ENCODE peak calls at places on chromosomes 4 and X, in seven cellular contexts. O is colonic mucosa, J is type B pancreatic cell, L is transverse colon, Z is heart right ventricle, F is GM20000, Q is AG04450. K is an unnamed sample.

GRCh38 chr4:108361886-108362285 is 193.2 kb upstream of the LEF1 start:
- DNase-seq in F (no peak), O (no peak), Z (no peak), L (no peak), J (no peak), Q (no peak), K (no peak)

GRCh38 chr4:111718763-111719537 is 426.3 kb upstream of the FAM241A start:
- DNase-seq in F (no peak), O (no peak), J (no peak), L (no peak), Z (no peak), Q (no peak), K (no peak)

GRCh38 chr4:83110970-83111369 is 3.6 kb downstream of the PLAC8 start:
- DNase-seq in J (no peak), L (no peak), Z (no peak), F (no peak), O (no peak), Q (no peak), K (no peak)

GRCh38 chr4:73729534-73730165 is 10.7 kb upstream of the CXCL8 start:
- DNase-seq in O (peak; percentile 73), Q (peak; percentile 70), L (peak; percentile 67), J (no peak), F (peak; percentile 32), Z (peak; percentile 60), K (peak; percentile 46)

GRCh38 chrX:70084592-70084991 is 22.3 kb downstream of the OTUD6A start:
- DNase-seq in Q (no peak), F (no peak), J (no peak), L (no peak), O (no peak), Z (no peak), K (no peak)

GRCh38 chrX:134671207-134671750 is 13.0 kb upstream of the PLAC1 start:
- DNase-seq in L (no peak), Q (no peak), O (no peak), J (no peak), Z (no peak), F (no peak), K (no peak)

GRCh38 chr4:1408418-1408817 is 2.2 kb upstream of the NKX1-1 start:
- DNase-seq in Z (no peak), F (peak; percentile 18), J (no peak), L (no peak), O (no peak), Q (no peak), K (peak; percentile 31)

GRCh38 chr4:931194-931959 is 739 bp downstream of the GAK start:
- DNase-seq in L (peak; percentile 36), J (no peak), Q (no peak), O (peak; percentile 58), Z (no peak), F (peak; percentile 41), K (peak; percentile 35)

GRCh38 chrX:124217289-124218251 is 114.9 kb upstream of the TEX13D start:
- DNase-seq in Q (no peak), J (no peak), O (no peak), F (peak; percentile 5), Z (no peak), L (peak; percentile 37), K (no peak)

GRCh38 chrX:13808865-13809264 is 8.0 kb downstream of the GPM6B start:
- DNase-seq in Z (no peak), O (no peak), F (no peak), L (no peak), J (no peak), Q (no peak), K (no peak)

GRCh38 chr4:126986828-126987227 is 645.9 kb upstream of the INTU start:
- DNase-seq in Q (peak; percentile 7), Z (no peak), J (no peak), F (no peak), L (no peak), O (no peak), K (no peak)

GRCh38 chrX:134880866-134881265 is 109.9 kb upstream of the SMIM10 start:
- DNase-seq in Q (no peak), Z (no peak), J (no peak), O (no peak), L (no peak), F (no peak), K (no peak)

GRCh38 chrX:137565921-137566745 is at the start of gene ZIC3:
- DNase-seq in L (peak; percentile 15), Z (peak; percentile 29), O (peak; percentile 33), Q (no peak), J (no peak), F (no peak), K (no peak)

GRCh38 chrX:48721916-48722315 is 25.4 kb downstream of the SUV39H1 start:
- DNase-seq in F (no peak), Q (no peak), J (no peak), L (no peak), Z (no peak), O (no peak), K (no peak)

GRCh38 chrX:108993909-108994308 is 257.5 kb upstream of the IRS4 start:
- DNase-seq in Q (no peak), L (no peak), J (no peak), Z (no peak), O (no peak), F (no peak), K (no peak)

GRCh38 chrX:37871626-37872302 is 24.4 kb upstream of the DYNLT3 start:
- DNase-seq in L (no peak), O (no peak), Z (peak; percentile 13), F (no peak), Q (peak; percentile 65), J (no peak), K (no peak)

GRCh38 chr4:85398276-85398675 is 76.7 kb upstream of the ARHGAP24 start:
- DNase-seq in L (no peak), O (no peak), J (no peak), Q (no peak), Z (peak; percentile 49), F (no peak), K (no peak)

DNA sequence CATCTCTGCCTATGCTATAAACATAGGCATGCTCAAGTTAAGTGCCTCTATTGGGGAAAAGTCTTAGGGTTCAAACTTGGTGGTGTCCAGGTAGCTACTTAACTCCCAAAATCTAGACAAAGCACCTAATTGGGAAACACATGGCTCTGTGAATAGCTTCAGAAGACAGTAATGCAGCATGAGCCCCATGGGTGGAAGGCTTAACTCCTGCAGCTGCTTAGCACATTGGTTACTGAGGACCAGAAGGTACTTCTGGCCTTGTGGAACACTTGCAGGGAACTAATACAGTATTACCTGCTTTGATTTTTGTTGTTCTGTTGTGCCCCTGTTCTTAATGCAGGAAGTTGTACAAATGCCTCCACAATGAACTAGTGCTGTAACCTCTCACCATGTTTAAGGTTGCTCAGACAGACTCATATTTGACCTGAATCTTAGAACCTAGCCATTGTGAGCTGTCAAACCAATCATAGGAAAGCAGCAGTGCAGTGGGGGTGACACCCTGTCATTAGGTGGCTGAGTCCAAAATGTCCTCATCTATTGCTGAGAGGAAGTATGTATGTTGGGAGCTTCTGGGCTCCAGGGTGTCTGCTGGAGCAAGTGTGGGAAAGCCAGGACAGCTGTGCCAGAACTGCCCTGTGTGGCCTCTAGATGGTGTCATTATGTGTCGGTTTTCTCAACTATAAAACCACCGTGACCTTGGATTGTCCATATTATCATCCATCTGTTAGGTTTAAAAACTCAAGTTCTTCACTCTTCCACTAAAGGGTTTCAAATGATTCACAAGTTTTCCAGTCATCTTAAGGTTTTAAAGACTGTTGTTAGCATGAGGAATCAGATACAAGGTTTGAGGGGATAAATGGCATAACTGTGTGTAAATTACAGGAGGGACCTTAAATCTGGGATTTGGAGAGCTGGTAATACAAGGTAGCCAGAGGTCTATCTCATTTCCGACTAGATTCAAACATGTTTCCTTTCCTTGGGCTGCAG is 69.9 kb upstream of the WDR1 start:
- DNase-seq in F (no peak), L (no peak), J (no peak), O (no peak), Q (no peak), Z (no peak), K (no peak)
- TF ChIP-seq CTCF in F (no peak), L (no peak), J (peak; percentile 33), O (no peak), Q (no peak), Z (no peak), K (no peak)

GRCh38 chr4:170386974-170387373 is 297.2 kb upstream of the AADAT start:
- DNase-seq in F (no peak), Q (no peak), J (no peak), L (no peak), Z (no peak), O (no peak), K (no peak)
- TF ChIP-seq CTCF in F (no peak), Q (no peak), J (no peak), L (no peak), Z (no peak), O (no peak), K (no peak)

GRCh38 chr4:129087516-129087915 is 5.8 kb downstream of the SCLT1 start:
- DNase-seq in Q (no peak), J (no peak), F (no peak), Z (no peak), O (no peak), L (no peak), K (no peak)
- TF ChIP-seq CTCF in Q (no peak), J (no peak), F (no peak), Z (no peak), O (no peak), L (no peak), K (no peak)

GRCh38 chrX:78514852-78515251 is 144.3 kb downstream of the RTL3 start:
- DNase-seq in J (no peak), Q (no peak), F (peak; percentile 2), O (no peak), L (no peak), Z (no peak), K (no peak)
- TF ChIP-seq CTCF in J (no peak), Q (no peak), F (no peak), O (no peak), L (no peak), Z (no peak), K (no peak)

DNA sequence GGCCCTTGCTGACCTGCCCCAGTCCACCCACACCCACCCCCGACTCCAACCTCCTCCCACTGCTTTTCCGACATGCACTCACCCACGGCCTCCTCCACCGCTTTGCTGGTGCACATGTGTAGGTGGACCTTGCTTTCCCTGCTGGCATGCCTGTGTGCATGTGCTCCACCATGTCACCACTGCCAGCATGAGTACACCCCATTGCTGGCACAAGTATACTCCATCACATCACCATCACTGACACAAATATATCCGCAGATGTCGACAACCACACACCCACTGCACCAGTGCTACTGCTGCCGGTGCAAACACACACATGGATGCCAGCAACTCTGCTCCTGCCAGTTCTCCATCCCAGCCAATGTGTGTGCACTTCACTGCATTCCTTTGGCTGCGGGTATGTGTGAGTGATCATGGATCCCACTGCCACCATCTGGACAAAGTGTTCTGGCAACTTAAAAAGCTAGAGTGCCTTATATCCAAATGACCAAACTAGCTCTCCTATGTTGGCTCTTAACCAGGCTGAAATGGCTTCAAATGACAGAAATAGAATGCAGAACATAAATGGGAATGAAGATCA is 1072.3 kb downstream of the RAPGEF2 start:
- DNase-seq in F (no peak), J (no peak), O (no peak), L (no peak), Q (no peak), Z (no peak), K (no peak)
- TF ChIP-seq CTCF in F (no peak), J (no peak), O (no peak), L (no peak), Q (no peak), Z (no peak), K (no peak)

K was measured in mesothelial cell of epicardium.